ENCODE peak calls at places on chromosomes 1 and 21, in ten cellular contexts. J, F, U, O, I, H, Q, C, Y and X are unnamed samples. For H3K4me1, H3K36me3 and H3K9me3, the result is how much of the 10 kb centered on the place peaks cover.

GRCh38 chr1:27778022-27778421 is 5.0 kb downstream of the STX12 start:
- DNase-seq in J (no peak), F (no peak), U (no peak), O (no peak), I (no peak), H (no peak), Q (no peak), C (no peak), Y (no peak), X (no peak)

GRCh38 chr1:183910780-183911179 is 105.9 kb downstream of the RGL1 start:
- DNase-seq in J (no peak), F (no peak), U (no peak), O (no peak), I (no peak), H (no peak), Q (no peak), C (no peak), Y (no peak), X (no peak)

GRCh38 chr1:67674260-67675011 is 10.6 kb upstream of the GADD45A start:
- DNase-seq in J (no peak), F (peak), U (no peak), O (peak), I (peak), H (no peak), Q (peak), C (no peak), Y (peak), X (peak)

GRCh38 chr1:227946624-227947424 is 908 bp downstream of the WNT9A start:
- DNase-seq in J (peak), F (peak), U (peak), O (peak), I (peak), H (peak), Q (peak), C (peak), Y (peak), X (peak)

GRCh38 chr1:88237026-88237425 is 447.0 kb upstream of the PKN2 start:
- DNase-seq in J (no peak), F (peak), U (no peak), O (no peak), I (no peak), H (no peak), Q (peak), C (no peak), Y (no peak), X (no peak)

GRCh38 chr1:206794294-206794908 is 22.1 kb upstream of the IL10 start:
- DNase-seq in J (no peak), F (no peak), U (no peak), O (no peak), I (no peak), H (no peak), Q (no peak), C (no peak), Y (no peak), X (no peak)

GRCh38 chr1:155052412-155053400 is 1.6 kb downstream of the ADAM15 start:
- DNase-seq in J (no peak), F (no peak), U (peak), O (peak), I (no peak), H (peak), Q (no peak), C (peak), Y (peak), X (no peak)

GRCh38 chr21:46596201-46596600 is 8.7 kb downstream of the S100B start:
- DNase-seq in J (no peak), F (peak), U (no peak), O (no peak), I (no peak), H (no peak), Q (no peak), C (no peak), Y (no peak), X (no peak)

GRCh38 chr1:156140879-156141707 is 12.3 kb upstream of the SEMA4A start:
- DNase-seq in J (peak), F (peak), U (no peak), O (no peak), I (no peak), H (no peak), Q (peak), C (no peak), Y (no peak), X (peak)

GRCh38 chr21:38196033-38196432 is 60.8 kb upstream of the KCNJ15 start:
- DNase-seq in J (no peak), F (no peak), U (no peak), O (no peak), I (no peak), H (no peak), Q (no peak), C (no peak), Y (no peak), X (no peak)
- H3K4me1 ChIP-seq in J (under half), F (under half), U (under half), O (under half), I (under half), H (under half), Q (under half), C (under half), Y (under half), X (under half)

DNA sequence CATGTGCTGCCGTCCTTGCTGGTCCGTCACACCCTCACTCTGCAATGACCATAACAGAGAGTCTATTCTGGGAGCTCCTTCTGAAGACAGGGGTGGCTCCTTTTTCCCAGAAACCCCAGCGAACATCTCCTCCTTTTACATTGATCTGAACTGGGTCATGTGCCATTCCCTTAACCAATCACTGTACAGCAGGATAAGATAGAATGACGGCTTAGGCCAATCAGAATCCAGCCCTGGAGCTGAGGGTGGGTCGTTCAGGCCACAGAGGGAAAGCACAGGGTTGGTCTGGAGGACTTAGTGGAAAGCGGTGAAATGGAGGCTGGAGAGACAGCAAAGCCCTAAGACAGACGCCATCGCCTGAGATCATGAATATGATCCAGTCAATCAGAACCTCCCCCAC is 740.0 kb downstream of the MATN1 start:
- DNase-seq in J (no peak), F (no peak), U (no peak), O (no peak), I (no peak), H (no peak), Q (no peak), C (no peak), Y (no peak), X (no peak)
- H3K36me3 ChIP-seq in J (under half), F (under half), U (under half), O (under half), I (under half), H (under half), Q (under half), C (under half), Y (under half), X (under half)

DNA sequence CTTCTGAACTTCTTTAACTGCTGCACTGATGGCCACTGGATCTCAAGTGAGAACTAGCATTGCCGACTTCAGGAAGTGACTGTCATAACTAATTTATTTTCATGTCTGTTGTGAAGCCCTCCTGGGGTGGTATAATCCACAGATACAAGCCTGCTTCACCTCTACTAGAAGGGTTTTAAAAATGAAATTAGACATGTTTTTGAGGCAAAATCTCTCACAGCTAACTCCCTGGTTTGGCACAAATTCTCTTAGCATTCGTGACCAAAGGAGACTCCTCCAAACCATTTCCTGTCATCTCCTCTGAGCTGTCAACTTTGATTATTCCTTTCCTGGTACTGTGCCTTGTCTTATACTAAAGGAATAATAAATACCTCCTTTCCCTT is 274.5 kb downstream of the RRAGC start:
- DNase-seq in J (no peak), F (no peak), U (no peak), O (no peak), I (no peak), H (no peak), Q (no peak), C (no peak), Y (no peak), X (no peak)
- H3K9me3 ChIP-seq in J (under half), F (under half), U (under half), O (under half), I (under half), H (under half), Q (under half), C (under half), Y (under half), X (under half)

DNA sequence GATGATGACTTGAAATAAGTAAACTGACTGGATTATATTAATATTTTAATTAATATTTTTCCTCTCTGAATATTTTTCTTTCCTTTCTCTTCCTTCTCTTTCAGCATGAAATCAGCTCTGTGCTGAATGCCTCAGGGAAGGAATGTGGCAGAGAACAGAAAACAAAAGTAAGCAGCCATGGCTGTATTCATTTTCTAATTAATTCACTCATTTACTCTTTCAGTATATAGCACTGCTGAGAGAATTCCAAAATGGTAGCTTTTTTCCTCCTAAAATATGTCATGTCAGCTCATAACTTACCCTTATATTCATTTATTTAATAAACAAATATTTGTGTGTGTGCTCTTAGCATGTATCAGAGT is 522.5 kb downstream of the PTPRC start:
- DNase-seq in J (no peak), F (peak), U (no peak), O (no peak), I (no peak), H (no peak), Q (no peak), C (no peak), Y (no peak), X (no peak)
- H3K4me1 ChIP-seq in J (under half), F (under half), U (under half), O (under half), I (under half), H (under half), Q (under half), C (under half), Y (under half), X (under half)